ENCODE peak calls at places on chromosomes 13 and 19, in nine cellular contexts. U is SK-N-SH, B is GM23338, Q is A549, K is GM12878, P is K562, A is HCT116, X is HL-60, E is Panc1. D is an unnamed sample.

GRCh38 chr13:29954082-29955043 is 103.9 kb upstream of the UBL3 start:
- DNase-seq in U (no peak), B (no peak), Q (no peak), K (no peak), P (no peak), A (no peak), X (no peak), E (no peak), D (no peak)

GRCh38 chr19:57802269-57802668 is 12.4 kb downstream of the ZNF552 start:
- DNase-seq in U (no peak), B (peak), Q (no peak), K (no peak), P (no peak), A (no peak), X (no peak), E (no peak), D (no peak)

GRCh38 chr19:49425922-49426592 is 869 bp downstream of the GFY start:
- DNase-seq in U (no peak), B (peak), Q (no peak), K (no peak), P (peak), A (peak), X (no peak), E (no peak), D (no peak)

GRCh38 chr19:3055741-3056453 is 6.4 kb downstream of the TLE5 start:
- DNase-seq in U (no peak), B (peak), Q (peak), K (no peak), P (no peak), A (peak), X (no peak), E (no peak), D (no peak)

GRCh38 chr19:50658438-50659317 is 9.4 kb downstream of the C19orf81 start:
- DNase-seq in U (peak), B (peak), Q (peak), K (no peak), P (peak), A (peak), X (no peak), E (no peak), D (no peak)

GRCh38 chr13:82245860-82246259 is 1636.4 kb downstream of the SLITRK1 start:
- DNase-seq in U (no peak), B (no peak), Q (no peak), K (no peak), P (no peak), A (no peak), X (no peak), E (no peak), D (no peak)

GRCh38 chr13:23469901-23470525 is 36.5 kb upstream of the SACS start:
- DNase-seq in U (no peak), B (peak), Q (peak), K (no peak), P (no peak), A (no peak), X (no peak), E (no peak), D (no peak)

GRCh38 chr13:82330499-82330898 is 1551.8 kb downstream of the SLITRK1 start:
- DNase-seq in U (no peak), B (peak), Q (peak), K (no peak), P (peak), A (no peak), X (no peak), E (no peak), D (peak)

GRCh38 chr19:48683349-48683748 is 10.5 kb upstream of the NTN5 start:
- DNase-seq in U (no peak), B (no peak), Q (no peak), K (no peak), P (no peak), A (no peak), X (no peak), E (no peak), D (no peak)

GRCh38 chr13:94596575-94596971 is 621 bp upstream of the TGDS start:
- DNase-seq in U (no peak), B (no peak), Q (no peak), K (no peak), P (no peak), A (peak), X (no peak), E (no peak), D (no peak)

GRCh38 chr19:47489072-47489914 is 5.3 kb upstream of the KPTN start:
- DNase-seq in U (no peak), B (no peak), Q (no peak), K (no peak), P (no peak), A (no peak), X (no peak), E (no peak), D (no peak)

GRCh38 chr13:28558567-28558966 is 63.6 kb upstream of the FLT1 start:
- DNase-seq in U (no peak), B (no peak), Q (no peak), K (no peak), P (no peak), A (no peak), X (no peak), E (no peak), D (no peak)

GRCh38 chr19:11405846-11406643 is 13.1 kb downstream of the RGL3 start:
- DNase-seq in U (peak), B (peak), Q (no peak), K (no peak), P (no peak), A (no peak), X (no peak), E (no peak), D (no peak)

GRCh38 chr19:10918359-10918758 is 10.1 kb downstream of the YIPF2 start:
- DNase-seq in U (no peak), B (no peak), Q (no peak), K (no peak), P (no peak), A (no peak), X (no peak), E (no peak), D (no peak)

GRCh38 chr19:3670796-3671679 is 29.2 kb downstream of the PIP5K1C start:
- DNase-seq in U (no peak), B (no peak), Q (no peak), K (no peak), P (peak), A (no peak), X (no peak), E (no peak), D (no peak)

GRCh38 chr13:51873419-51873818 is 11.7 kb downstream of the CCDC70 start:
- DNase-seq in U (no peak), B (no peak), Q (no peak), K (no peak), P (no peak), A (no peak), X (no peak), E (no peak), D (no peak)

GRCh38 chr13:109383683-109384082 is 402.7 kb downstream of the IRS2 start:
- DNase-seq in U (no peak), B (no peak), Q (no peak), K (no peak), P (no peak), A (no peak), X (no peak), E (no peak), D (no peak)

GRCh38 chr13:107205318-107206112 is 637.6 kb upstream of the ARGLU1 start:
- DNase-seq in U (peak), B (peak), Q (peak), K (no peak), P (peak), A (no peak), X (peak), E (peak), D (peak)

GRCh38 chr19:11079999-11080398 is 9.3 kb upstream of the LDLR start:
- DNase-seq in U (no peak), B (no peak), Q (no peak), K (no peak), P (no peak), A (no peak), X (no peak), E (no peak), D (no peak)

GRCh38 chr19:46299004-46299509 is 2.2 kb downstream of the HIF3A start:
- DNase-seq in U (peak), B (no peak), Q (peak), K (no peak), P (no peak), A (peak), X (peak), E (no peak), D (peak)

GRCh38 chr19:46296722-46297431 is at the start of gene HIF3A:
- DNase-seq in U (peak), B (peak), Q (no peak), K (no peak), P (peak), A (no peak), X (no peak), E (no peak), D (no peak)

GRCh38 chr19:46297700-46298476 is 1.0 kb downstream of the HIF3A start:
- DNase-seq in U (peak), B (no peak), Q (no peak), K (no peak), P (peak), A (no peak), X (no peak), E (no peak), D (no peak)

GRCh38 chr19:46299695-46300094 is 2.9 kb downstream of the HIF3A start:
- DNase-seq in U (no peak), B (no peak), Q (no peak), K (no peak), P (no peak), A (no peak), X (peak), E (no peak), D (no peak)

DNA sequence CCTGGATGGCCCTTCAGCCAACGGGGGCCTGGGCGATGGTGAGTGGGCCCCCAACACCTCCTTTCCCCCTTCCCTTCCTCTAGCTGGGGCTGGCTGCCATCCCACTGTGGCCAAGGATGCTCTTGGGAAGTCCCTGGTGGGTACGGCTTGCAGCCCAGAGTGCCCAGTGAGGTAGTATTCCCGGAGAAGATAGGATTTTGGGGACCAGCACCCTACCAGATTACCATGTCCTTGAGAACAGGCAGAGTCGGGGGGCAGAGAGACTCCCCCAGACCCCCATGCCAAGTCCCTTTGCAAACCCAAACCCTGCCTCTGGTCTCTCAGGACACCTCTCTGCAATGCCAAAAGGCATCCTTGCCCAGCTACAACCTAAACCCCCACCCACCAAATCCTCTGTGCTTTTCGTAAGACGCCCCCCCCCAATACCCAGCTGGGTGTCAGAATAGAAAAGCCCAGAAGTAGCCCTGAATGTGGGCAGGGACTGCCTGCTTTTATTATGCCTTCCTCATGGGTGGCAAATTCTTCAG is 1.7 kb downstream of the HIF3A start:
- DNase-seq in U (no peak), B (peak), Q (no peak), K (no peak), P (no peak), A (no peak), X (no peak), E (no peak), D (no peak)
- TF ChIP-seq REST in U (no peak), B (no peak), Q (no peak), K (no peak), P (no peak), A (no peak), X (no peak), E (no peak), D (no peak)

DNA sequence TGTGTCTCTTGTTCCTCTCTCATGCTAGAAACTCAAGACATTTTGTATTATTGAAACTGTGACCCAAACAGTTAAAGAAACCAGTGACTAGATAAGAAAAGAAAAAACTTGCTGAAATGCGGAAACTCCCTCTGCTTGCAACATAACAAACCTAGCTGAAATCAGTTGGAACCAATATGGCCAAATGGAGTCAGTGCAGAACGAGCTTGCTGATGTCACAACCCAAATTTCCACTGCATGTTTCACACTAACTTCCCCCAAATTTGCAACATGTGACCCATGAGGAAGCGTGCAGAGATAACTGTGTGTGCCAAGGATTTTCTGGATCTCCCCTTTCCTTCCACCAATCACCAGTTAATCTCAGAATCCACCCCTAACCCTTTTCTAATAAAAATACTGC is 208.0 kb downstream of the DLEU7 start:
- DNase-seq in U (no peak), B (no peak), Q (no peak), K (peak), P (no peak), A (no peak), X (peak), E (no peak), D (no peak)
- TF ChIP-seq REST in U (no peak), B (no peak), Q (no peak), K (no peak), P (no peak), A (no peak), X (peak), E (no peak), D (no peak)

DNA sequence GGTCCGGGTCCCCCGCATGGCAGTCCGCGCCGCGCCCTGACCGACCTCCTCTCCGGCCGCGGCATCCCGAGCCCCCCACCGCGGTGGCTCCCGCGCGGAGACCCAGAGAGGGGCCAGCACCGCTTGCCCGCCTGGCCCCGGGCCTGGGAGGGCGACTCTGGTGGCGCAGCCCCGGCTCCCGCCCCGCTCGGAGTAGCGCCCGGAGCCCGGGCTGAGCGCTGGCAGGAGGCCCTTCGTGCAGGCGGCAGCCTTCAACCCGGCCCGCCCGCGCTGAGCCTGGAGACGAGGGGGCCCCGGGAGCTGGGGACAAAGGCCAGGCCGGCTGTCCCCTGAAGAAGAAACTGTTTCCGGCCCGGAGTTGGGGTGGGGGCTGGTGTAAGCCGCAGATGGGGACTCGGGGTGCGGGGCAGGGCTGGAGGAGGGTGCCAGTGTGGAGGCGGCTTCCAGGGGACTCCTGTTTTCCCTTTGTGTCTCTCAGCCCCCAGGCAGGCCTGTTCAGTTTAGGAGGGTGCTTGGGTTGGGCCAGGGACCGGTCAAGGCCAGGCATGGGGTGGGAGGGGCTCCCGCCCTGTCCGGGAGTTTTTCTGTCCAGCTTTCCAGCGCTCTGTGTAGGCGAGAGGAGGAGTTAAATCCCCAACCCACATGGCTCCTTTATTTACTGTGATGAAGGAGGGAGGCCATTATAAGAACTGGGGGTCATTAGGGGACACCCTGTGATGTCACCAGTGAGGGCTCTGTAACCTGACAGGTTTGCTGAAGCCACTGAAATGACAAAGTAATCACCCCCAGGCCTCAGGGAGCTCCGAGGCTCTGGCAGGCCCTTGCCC is 967 bp downstream of the LRP3 start:
- DNase-seq in U (peak), B (peak), Q (peak), K (no peak), P (no peak), A (no peak), X (peak), E (no peak), D (peak)
- TF ChIP-seq REST in U (no peak), B (no peak), Q (no peak), K (no peak), P (no peak), A (no peak), X (no peak), E (no peak), D (no peak)

GRCh38 chr13:46803586-46803985 is 6.6 kb upstream of the ESD start:
- DNase-seq in U (no peak), B (no peak), Q (no peak), K (no peak), P (no peak), A (no peak), X (no peak), E (no peak), D (no peak)

GRCh38 chr13:46799139-46799538 is 2.2 kb upstream of the ESD start:
- DNase-seq in U (no peak), B (no peak), Q (no peak), K (no peak), P (no peak), A (no peak), X (peak), E (no peak), D (peak)

GRCh38 chr13:46801831-46802230 is 4.9 kb upstream of the ESD start:
- DNase-seq in U (no peak), B (no peak), Q (no peak), K (no peak), P (no peak), A (no peak), X (no peak), E (no peak), D (no peak)

GRCh38 chr13:46804391-46804815 is 7.4 kb upstream of the ESD start:
- DNase-seq in U (no peak), B (no peak), Q (peak), K (no peak), P (no peak), A (peak), X (no peak), E (peak), D (peak)
- TF ChIP-seq REST in U (no peak), B (no peak), Q (no peak), K (no peak), P (no peak), A (no peak), X (no peak), E (no peak), D (no peak)

DNA sequence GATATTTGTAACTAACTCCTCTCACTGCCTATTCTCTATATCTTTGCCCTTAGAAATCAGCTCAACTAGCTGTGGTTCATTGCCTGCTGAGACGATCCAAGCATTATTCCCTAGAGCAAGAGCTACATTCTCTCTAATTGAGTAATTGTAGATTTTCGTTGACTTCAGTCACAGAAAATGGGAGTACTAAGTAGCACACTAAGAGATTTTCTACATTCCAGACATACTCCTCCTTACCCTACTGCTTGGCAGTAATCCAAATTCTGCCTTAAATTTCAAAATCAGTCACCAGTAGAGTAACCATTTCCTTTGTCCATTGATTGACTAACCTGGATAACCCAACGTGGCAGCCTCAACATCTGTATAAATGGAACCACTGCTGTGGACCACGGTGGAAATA is 1786.8 kb downstream of the SLITRK5 start:
- DNase-seq in U (no peak), B (no peak), Q (peak), K (no peak), P (no peak), A (no peak), X (no peak), E (no peak), D (no peak)
- TF ChIP-seq REST in U (no peak), B (no peak), Q (no peak), K (no peak), P (no peak), A (no peak), X (no peak), E (no peak), D (no peak)

GRCh38 chr19:33574824-33575223 is 46.9 kb upstream of the CHST8 start:
- DNase-seq in U (no peak), B (no peak), Q (no peak), K (no peak), P (no peak), A (no peak), X (no peak), E (no peak), D (no peak)
- TF ChIP-seq REST in U (no peak), B (no peak), Q (no peak), K (no peak), P (no peak), A (no peak), X (no peak), E (no peak), D (no peak)

GRCh38 chr13:100434010-100434763 is 154.4 kb downstream of the GGACT start:
- DNase-seq in U (no peak), B (no peak), Q (peak), K (peak), P (no peak), A (peak), X (no peak), E (no peak), D (peak)
- TF ChIP-seq REST in U (no peak), B (no peak), Q (no peak), K (no peak), P (no peak), A (no peak), X (no peak), E (no peak), D (no peak)